ENCODE peak calls at places on chromosomes 11 and 22, in four cellular contexts. Z, L, V and W are unnamed samples.

GRCh38 chr22:45974498-45974897 is 2.5 kb downstream of the WNT7B start:
- DNase-seq in Z (no peak), L (no peak), V (no peak), W (no peak)

GRCh38 chr11:76339217-76339616 is 41.7 kb downstream of the THAP12 start:
- DNase-seq in Z (no peak), L (no peak), V (no peak), W (no peak)

GRCh38 chr11:124454552-124454951 is 9.1 kb upstream of the OR8B8 start:
- DNase-seq in Z (no peak), L (no peak), V (no peak), W (no peak)

GRCh38 chr11:72040497-72041363 is 39.6 kb downstream of the NUMA1 start:
- DNase-seq in Z (peak), L (peak), V (peak), W (peak)

GRCh38 chr22:31881198-31881597 is 63.1 kb upstream of the YWHAH start:
- DNase-seq in Z (no peak), L (no peak), V (no peak), W (no peak)

GRCh38 chr11:132631956-132632355 is 900.3 kb downstream of the OPCML start:
- DNase-seq in Z (no peak), L (no peak), V (no peak), W (no peak)

GRCh38 chr22:41931701-41932269 is 5.2 kb upstream of the TNFRSF13C start:
- DNase-seq in Z (no peak), L (no peak), V (no peak), W (no peak)

GRCh38 chr11:107247189-107247588 is 210.4 kb downstream of the CWF19L2 start:
- DNase-seq in Z (no peak), L (no peak), V (no peak), W (no peak)

GRCh38 chr11:117942255-117942654 is 13.1 kb upstream of the TMPRSS13 start:
- DNase-seq in Z (peak), L (no peak), V (no peak), W (no peak)

GRCh38 chr11:117946842-117947526 is 17.8 kb upstream of the TMPRSS13 start:
- DNase-seq in Z (peak), L (peak), V (peak), W (no peak)

GRCh38 chr11:117944554-117944953 is 15.4 kb upstream of the TMPRSS13 start:
- DNase-seq in Z (peak), L (no peak), V (no peak), W (no peak)

GRCh38 chr11:117946196-117946841 is 17.1 kb upstream of the TMPRSS13 start:
- DNase-seq in Z (peak), L (no peak), V (no peak), W (no peak)

GRCh38 chr11:117945047-117945820 is 16.0 kb upstream of the TMPRSS13 start:
- DNase-seq in Z (peak), L (no peak), V (no peak), W (no peak)
- TF ChIP-seq CTCF in Z (no peak), L (no peak), V (no peak), W (no peak)

DNA sequence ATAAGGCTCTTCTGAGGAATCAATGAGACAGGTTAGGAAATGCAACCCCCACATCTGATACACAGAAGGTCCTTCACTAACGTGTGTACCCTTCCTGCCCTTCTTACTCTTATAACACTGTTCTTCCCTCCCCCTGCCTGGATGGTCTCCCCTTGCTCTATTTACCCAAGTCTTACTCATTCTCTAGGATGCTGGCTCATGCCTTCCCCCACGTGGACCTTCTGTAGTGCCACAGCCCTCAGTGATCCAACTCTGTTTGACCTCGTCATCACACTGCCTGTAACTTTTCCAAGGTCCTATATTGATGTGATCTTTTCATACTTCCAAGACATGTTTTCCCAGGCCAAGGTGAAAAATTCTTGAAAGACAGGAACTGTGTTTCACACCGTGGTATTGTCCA is 79.8 kb downstream of the C11orf58 start:
- DNase-seq in Z (no peak), L (no peak), V (no peak), W (no peak)
- TF ChIP-seq CTCF in Z (no peak), L (no peak), V (no peak), W (no peak)

GRCh38 chr22:26448941-26449340 is 19.9 kb downstream of the ASPHD2 start:
- DNase-seq in Z (no peak), L (no peak), V (no peak), W (no peak)

GRCh38 chr22:26450453-26451185 is 21.6 kb downstream of the ASPHD2 start:
- DNase-seq in Z (no peak), L (no peak), V (no peak), W (no peak)

GRCh38 chr22:26453195-26453594 is 24.1 kb downstream of the ASPHD2 start:
- DNase-seq in Z (no peak), L (no peak), V (no peak), W (no peak)

GRCh38 chr22:26453812-26454500 is 24.9 kb downstream of the ASPHD2 start:
- DNase-seq in Z (no peak), L (no peak), V (no peak), W (no peak)

GRCh38 chr22:26452236-26453016 is 23.4 kb downstream of the ASPHD2 start:
- DNase-seq in Z (no peak), L (no peak), V (no peak), W (no peak)
- TF ChIP-seq CTCF in Z (no peak), L (no peak), V (no peak), W (no peak)

DNA sequence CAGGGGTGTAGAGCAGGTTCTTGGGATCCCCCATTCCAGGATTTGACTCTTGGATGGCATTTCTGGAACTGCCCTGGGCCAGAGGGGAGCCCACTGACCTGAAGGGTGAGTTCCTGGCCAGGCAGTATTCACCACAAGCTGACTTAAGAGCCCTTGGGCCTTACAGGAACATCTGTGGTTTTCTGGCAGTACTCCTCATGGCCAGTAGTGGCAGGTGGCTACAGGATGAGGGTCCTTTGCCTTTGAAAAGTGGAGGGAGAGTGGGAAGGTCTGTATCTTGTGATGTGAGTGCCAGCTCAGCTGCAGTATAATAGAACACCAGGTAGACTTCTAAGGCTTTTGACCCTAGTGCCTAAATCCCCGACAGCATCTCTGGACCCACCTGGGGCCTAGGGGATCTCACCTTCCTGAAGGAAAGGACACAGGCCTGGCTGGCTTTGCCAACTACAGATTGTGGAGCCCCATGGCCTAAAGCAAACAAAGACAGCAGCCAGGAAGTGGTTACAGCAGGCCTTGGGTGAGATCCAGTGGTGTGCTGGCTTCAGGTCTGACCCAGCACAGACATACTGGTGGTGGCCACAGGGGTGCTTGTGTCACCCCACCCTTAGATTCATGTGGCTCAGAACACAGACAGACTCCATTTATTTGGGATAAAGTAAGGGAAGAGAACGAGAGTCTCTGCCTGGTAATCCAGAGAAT is 9.0 kb downstream of the OR51S1 start:
- DNase-seq in Z (no peak), L (no peak), V (no peak), W (no peak)
- TF ChIP-seq CTCF in Z (no peak), L (no peak), V (no peak), W (no peak)

GRCh38 chr22:50227588-50228215 is 17.1 kb downstream of the TUBGCP6 start:
- DNase-seq in Z (no peak), L (no peak), V (no peak), W (no peak)
- TF ChIP-seq CTCF in Z (no peak), L (no peak), V (no peak), W (no peak)

GRCh38 chr22:28710112-28710888 is 30.7 kb upstream of the TTC28 start:
- DNase-seq in Z (no peak), L (no peak), V (no peak), W (no peak)

GRCh38 chr22:28710889-28711285 is 30.7 kb downstream of the CHEK2 start:
- DNase-seq in Z (no peak), L (no peak), V (no peak), W (no peak)

GRCh38 chr22:28711341-28711740 is 30.3 kb downstream of the CHEK2 start:
- DNase-seq in Z (no peak), L (no peak), V (no peak), W (no peak)

GRCh38 chr22:28714043-28714442 is 27.6 kb downstream of the CHEK2 start:
- DNase-seq in Z (no peak), L (no peak), V (no peak), W (no peak)

DNA sequence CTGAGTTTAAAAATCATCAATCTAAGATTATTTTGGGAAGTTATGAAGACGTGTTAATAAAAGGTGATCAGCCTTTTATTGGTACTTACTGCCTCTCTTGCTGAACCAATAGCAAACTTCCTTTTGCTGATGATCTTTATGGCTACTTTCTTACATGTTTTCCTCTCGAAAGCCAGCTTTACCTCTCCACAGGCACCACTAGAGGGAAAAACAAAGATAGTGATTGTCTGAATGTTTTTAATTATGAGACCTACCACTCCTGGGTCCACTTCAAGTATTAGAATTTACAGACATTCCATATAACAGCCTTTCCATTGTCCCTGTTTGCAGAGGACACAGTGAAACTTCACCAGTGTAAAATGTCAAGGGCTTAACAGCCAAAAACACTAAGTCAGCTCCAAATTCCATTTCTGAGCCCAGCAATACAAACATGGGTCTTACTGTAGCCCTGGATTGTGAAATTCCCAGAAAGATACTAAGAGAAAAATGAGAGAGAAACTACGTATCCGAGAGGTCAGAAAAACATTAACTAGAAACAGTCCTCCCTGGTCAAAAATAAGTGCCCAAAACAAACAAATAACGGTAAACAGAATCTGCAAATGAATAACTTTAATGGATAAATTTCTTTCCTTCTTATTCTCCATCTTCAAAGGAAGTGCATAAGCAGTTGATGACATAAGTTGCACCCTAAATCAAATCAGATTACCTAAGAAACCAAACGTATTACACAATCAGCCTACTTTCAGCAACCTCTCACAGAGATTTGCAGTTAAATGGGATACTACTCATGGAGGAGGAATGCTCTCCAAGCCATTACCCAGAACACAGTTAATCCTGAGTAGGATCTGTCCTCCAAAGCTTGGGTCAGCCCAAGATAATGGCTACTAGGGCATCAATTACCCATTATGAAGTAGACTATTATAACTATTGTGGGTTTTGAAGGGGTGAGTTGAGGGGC is 29.5 kb downstream of the CHEK2 start:
- DNase-seq in Z (no peak), L (no peak), V (no peak), W (no peak)
- TF ChIP-seq CTCF in Z (no peak), L (no peak), V (no peak), W (no peak)

GRCh38 chr11:12657336-12657735 is 16.9 kb upstream of the TEAD1 start:
- DNase-seq in Z (no peak), L (no peak), V (no peak), W (no peak)
- TF ChIP-seq CTCF in Z (no peak), L (no peak), V (no peak), W (no peak)

DNA sequence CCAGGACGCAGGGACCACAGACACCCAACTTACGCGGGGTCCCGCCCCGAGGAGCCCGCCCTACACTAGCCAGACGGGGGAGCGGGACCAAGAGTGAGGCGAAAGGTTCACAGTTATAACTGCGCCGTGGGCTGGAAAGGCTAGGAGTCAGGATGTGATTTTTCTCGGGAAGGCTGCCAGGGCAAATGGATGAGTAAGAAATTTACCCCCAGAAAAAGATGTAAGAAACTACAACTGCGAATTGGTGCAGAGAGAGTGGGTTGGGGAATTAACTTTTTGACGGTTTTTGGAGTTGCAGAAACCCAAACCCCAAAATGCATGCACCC is 1.3 kb downstream of the TSPAN18 start:
- DNase-seq in Z (no peak), L (no peak), V (no peak), W (no peak)
- TF ChIP-seq CTCF in Z (no peak), L (peak), V (no peak), W (no peak)

DNA sequence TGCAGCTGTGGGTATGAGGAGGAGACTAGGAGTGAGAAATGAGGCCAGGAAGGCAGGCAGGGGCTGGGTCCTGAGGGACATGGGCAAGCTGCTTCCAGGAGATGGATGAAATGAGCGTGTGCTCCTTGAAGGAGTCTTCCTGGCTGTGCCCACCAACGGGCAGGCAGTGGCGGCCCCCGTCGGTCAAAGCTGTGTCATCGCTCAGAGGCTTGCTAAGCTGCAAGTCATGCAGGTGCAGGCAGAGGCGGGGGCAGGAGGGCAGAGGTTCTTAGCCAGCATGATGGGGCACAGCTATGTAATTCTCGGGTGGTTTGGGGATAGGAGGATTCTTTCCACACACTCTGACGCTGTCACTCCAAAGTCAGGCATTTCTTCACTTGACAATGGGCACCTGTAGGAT is 12.5 kb upstream of the PEX26 start:
- DNase-seq in Z (no peak), L (no peak), V (no peak), W (no peak)
- TF ChIP-seq CTCF in Z (no peak), L (peak), V (no peak), W (no peak)